ENCODE peak calls at places on chromosome 5, in eight cellular contexts. H is germinal center, I is kidney glomerular epithelial cell, J is kidney, L is smooth muscle cell of the brain vasculature, P is activated T-cell treated with anti-CD3 and anti-CD28 coated beads for 1 hour, R is NT2/D1, Z is WTC11. Q is an unnamed sample.

GRCh38 chr5:134506054-134507039 is 19.1 kb upstream of the JADE2 start:
- DNase-seq in H (no peak), I (no peak), J (peak; percentile 92), L (no peak), P (no peak), R (no peak), Z (peak; percentile 69), Q (peak; percentile 66)

GRCh38 chr5:172104801-172105701 is 83.0 kb downstream of the STK10 start:
- DNase-seq in H (no peak), I (no peak), J (peak; percentile 70), L (no peak), P (no peak), R (no peak), Z (no peak), Q (no peak)

GRCh38 chr5:128199104-128199503 is 115.5 kb downstream of the SLC12A2 start:
- DNase-seq in H (no peak), I (peak; percentile 56), J (no peak), L (peak; percentile 33), P (no peak), R (no peak), Z (no peak), Q (peak; percentile 51)

GRCh38 chr5:8436919-8437318 is 568.0 kb downstream of the MTRR start:
- DNase-seq in H (no peak), I (no peak), J (no peak), L (no peak), P (no peak), R (no peak), Z (no peak), Q (no peak)

GRCh38 chr5:103598997-103599556 is 36.5 kb upstream of the NUDT12 start:
- DNase-seq in H (no peak), I (no peak), J (no peak), L (no peak), P (no peak), R (no peak), Z (no peak), Q (no peak)

GRCh38 chr5:108437425-108437824 is 55.5 kb upstream of the FBXL17 start:
- DNase-seq in H (no peak), I (no peak), J (no peak), L (no peak), P (no peak), R (peak; percentile 6), Z (no peak), Q (no peak)

GRCh38 chr5:169808118-169808581 is 171.1 kb downstream of the DOCK2 start:
- DNase-seq in H (no peak), I (no peak), J (no peak), L (no peak), P (no peak), R (peak; percentile 51), Z (peak; percentile 25), Q (no peak)

GRCh38 chr5:149853019-149853648 is 91.5 kb downstream of the PDE6A start:
- DNase-seq in H (peak; percentile 49), I (peak; percentile 56), J (no peak), L (no peak), P (peak; percentile 22), R (peak; percentile 52), Z (peak; percentile 82), Q (peak; percentile 44)

GRCh38 chr5:37662789-37663475 is 176.9 kb downstream of the GDNF start:
- DNase-seq in H (no peak), I (no peak), J (no peak), L (no peak), P (no peak), R (no peak), Z (no peak), Q (no peak)

GRCh38 chr5:89255845-89256463 is 373.0 kb upstream of the MEF2C start:
- DNase-seq in H (no peak), I (no peak), J (no peak), L (no peak), P (no peak), R (no peak), Z (no peak), Q (peak; percentile 56)

GRCh38 chr5:87924451-87924850 is 344.2 kb downstream of the TMEM161B start:
- DNase-seq in H (no peak), I (no peak), J (no peak), L (no peak), P (no peak), R (peak; percentile 22), Z (peak; percentile 26), Q (no peak)

GRCh38 chr5:4879693-4880303 is 260.3 kb upstream of the ADAMTS16 start:
- DNase-seq in H (peak; percentile 40), I (peak; percentile 67), J (peak; percentile 86), L (peak; percentile 28), P (peak; percentile 11), R (peak; percentile 51), Z (peak; percentile 92), Q (peak; percentile 39)

GRCh38 chr5:1108008-1108864 is 3.6 kb downstream of the SLC12A7 start:
- DNase-seq in H (no peak), I (no peak), J (no peak), L (no peak), P (no peak), R (no peak), Z (no peak), Q (no peak)

GRCh38 chr5:135039526-135040296 is 5.7 kb upstream of the PITX1 start:
- DNase-seq in H (no peak), I (no peak), J (peak; percentile 58), L (no peak), P (no peak), R (no peak), Z (peak; percentile 61), Q (no peak)

GRCh38 chr5:171342362-171343111 is 33.5 kb downstream of the TLX3 start:
- DNase-seq in H (peak; percentile 17), I (peak; percentile 59), J (peak; percentile 33), L (peak; percentile 29), P (no peak), R (peak; percentile 52), Z (peak; percentile 44), Q (peak; percentile 64)

GRCh38 chr5:110105692-110106091 is 416.0 kb downstream of the MAN2A1 start:
- DNase-seq in H (no peak), I (no peak), J (no peak), L (no peak), P (no peak), R (no peak), Z (no peak), Q (no peak)

GRCh38 chr5:124289122-124289521 is 457.3 kb downstream of the ZNF608 start:
- DNase-seq in H (no peak), I (no peak), J (no peak), L (no peak), P (no peak), R (no peak), Z (no peak), Q (no peak)

Q was measured in HCT116.